ENCODE peak calls at places on chromosomes 2 and 18, in nine cellular contexts. One of them, this sample, is unnamed.

GRCh38 chr2:146990311-146990781 is 854.5 kb upstream of the ACVR2A start:
- DNase-seq in A549: no peak
- DNase-seq in WTC11: no peak
- DNase-seq in suprapubic skin: no peak
- DNase-seq in AG10803: no peak
- DNase-seq in fibroblast of mammary gland: peak
- DNase-seq in colonic mucosa: no peak
- DNase-seq in tibial nerve: no peak
- DNase-seq in AG04449: no peak
- DNase-seq in this sample: no peak

GRCh38 chr2:120722603-120723421 is 12.9 kb upstream of the GLI2 start:
- DNase-seq in AG04449: peak
- DNase-seq in suprapubic skin: peak
- DNase-seq in A549: peak
- DNase-seq in colonic mucosa: no peak
- DNase-seq in fibroblast of mammary gland: peak
- DNase-seq in AG10803: peak
- DNase-seq in WTC11: no peak
- DNase-seq in tibial nerve: no peak
- DNase-seq in this sample: no peak

GRCh38 chr18:79869591-79870368 is 72.0 kb downstream of the KCNG2 start:
- DNase-seq in colonic mucosa: no peak
- DNase-seq in suprapubic skin: peak
- DNase-seq in tibial nerve: no peak
- DNase-seq in A549: no peak
- DNase-seq in AG10803: no peak
- DNase-seq in fibroblast of mammary gland: no peak
- DNase-seq in AG04449: no peak
- DNase-seq in WTC11: no peak
- DNase-seq in this sample: peak

GRCh38 chr2:98471402-98472131 is 26.9 kb downstream of the INPP4A start:
- DNase-seq in suprapubic skin: no peak
- DNase-seq in fibroblast of mammary gland: no peak
- DNase-seq in WTC11: no peak
- DNase-seq in tibial nerve: no peak
- DNase-seq in A549: no peak
- DNase-seq in AG10803: no peak
- DNase-seq in AG04449: no peak
- DNase-seq in colonic mucosa: no peak
- DNase-seq in this sample: no peak

GRCh38 chr2:86393521-86394490 is 47.4 kb upstream of the KDM3A start:
- DNase-seq in suprapubic skin: no peak
- DNase-seq in AG04449: no peak
- DNase-seq in AG10803: no peak
- DNase-seq in WTC11: no peak
- DNase-seq in colonic mucosa: peak
- DNase-seq in A549: no peak
- DNase-seq in fibroblast of mammary gland: peak
- DNase-seq in tibial nerve: no peak
- DNase-seq in this sample: no peak

GRCh38 chr2:18596993-18597392 is 7.6 kb upstream of the NT5C1B start:
- DNase-seq in AG04449: no peak
- DNase-seq in A549: no peak
- DNase-seq in WTC11: no peak
- DNase-seq in colonic mucosa: no peak
- DNase-seq in AG10803: no peak
- DNase-seq in suprapubic skin: no peak
- DNase-seq in tibial nerve: no peak
- DNase-seq in fibroblast of mammary gland: no peak
- DNase-seq in this sample: no peak

GRCh38 chr2:12046641-12047040 is 300.2 kb downstream of the LPIN1 start:
- DNase-seq in colonic mucosa: no peak
- DNase-seq in WTC11: no peak
- DNase-seq in A549: no peak
- DNase-seq in AG04449: no peak
- DNase-seq in fibroblast of mammary gland: peak
- DNase-seq in suprapubic skin: no peak
- DNase-seq in AG10803: peak
- DNase-seq in tibial nerve: no peak
- DNase-seq in this sample: no peak

GRCh38 chr18:3885209-3885792 is 435.3 kb downstream of the TGIF1 start:
- DNase-seq in suprapubic skin: no peak
- DNase-seq in WTC11: no peak
- DNase-seq in AG04449: no peak
- DNase-seq in A549: peak
- DNase-seq in tibial nerve: no peak
- DNase-seq in AG10803: no peak
- DNase-seq in fibroblast of mammary gland: no peak
- DNase-seq in colonic mucosa: no peak
- DNase-seq in this sample: no peak

GRCh38 chr2:216139884-216140283 is 30.7 kb downstream of the XRCC5 start:
- DNase-seq in suprapubic skin: no peak
- DNase-seq in colonic mucosa: peak
- DNase-seq in AG04449: no peak
- DNase-seq in fibroblast of mammary gland: no peak
- DNase-seq in WTC11: peak
- DNase-seq in A549: peak
- DNase-seq in tibial nerve: no peak
- DNase-seq in AG10803: no peak
- DNase-seq in this sample: no peak
- TF ChIP-seq CTCF in suprapubic skin: peak
- TF ChIP-seq CTCF in colonic mucosa: no peak
- TF ChIP-seq CTCF in AG04449: no peak
- TF ChIP-seq CTCF in fibroblast of mammary gland: peak
- TF ChIP-seq CTCF in WTC11: peak
- TF ChIP-seq CTCF in A549: peak
- TF ChIP-seq CTCF in tibial nerve: no peak
- TF ChIP-seq CTCF in AG10803: no peak
- TF ChIP-seq CTCF in this sample: peak

GRCh38 chr2:69642709-69643601 is 584 bp downstream of the AAK1 start:
- DNase-seq in fibroblast of mammary gland: peak
- DNase-seq in WTC11: peak
- DNase-seq in AG10803: peak
- DNase-seq in colonic mucosa: peak
- DNase-seq in suprapubic skin: peak
- DNase-seq in AG04449: peak
- DNase-seq in A549: peak
- DNase-seq in tibial nerve: no peak
- DNase-seq in this sample: peak
- TF ChIP-seq CTCF in fibroblast of mammary gland: no peak
- TF ChIP-seq CTCF in WTC11: no peak
- TF ChIP-seq CTCF in AG10803: no peak
- TF ChIP-seq CTCF in colonic mucosa: no peak
- TF ChIP-seq CTCF in suprapubic skin: no peak
- TF ChIP-seq CTCF in AG04449: no peak
- TF ChIP-seq CTCF in A549: no peak
- TF ChIP-seq CTCF in tibial nerve: no peak
- TF ChIP-seq CTCF in this sample: no peak

GRCh38 chr2:193963472-193964119 is 1693.4 kb upstream of the SLC39A10 start:
- DNase-seq in AG10803: peak
- DNase-seq in tibial nerve: no peak
- DNase-seq in fibroblast of mammary gland: peak
- DNase-seq in suprapubic skin: no peak
- DNase-seq in AG04449: no peak
- DNase-seq in WTC11: peak
- DNase-seq in A549: peak
- DNase-seq in colonic mucosa: no peak
- DNase-seq in this sample: no peak
- TF ChIP-seq CTCF in AG10803: peak
- TF ChIP-seq CTCF in tibial nerve: no peak
- TF ChIP-seq CTCF in fibroblast of mammary gland: peak
- TF ChIP-seq CTCF in suprapubic skin: no peak
- TF ChIP-seq CTCF in AG04449: peak
- TF ChIP-seq CTCF in WTC11: peak
- TF ChIP-seq CTCF in A549: peak
- TF ChIP-seq CTCF in colonic mucosa: no peak
- TF ChIP-seq CTCF in this sample: peak

GRCh38 chr2:217837530-217837929 is 165.3 kb downstream of the TNS1 start:
- DNase-seq in fibroblast of mammary gland: no peak
- DNase-seq in AG10803: no peak
- DNase-seq in colonic mucosa: no peak
- DNase-seq in tibial nerve: no peak
- DNase-seq in WTC11: no peak
- DNase-seq in A549: no peak
- DNase-seq in suprapubic skin: no peak
- DNase-seq in AG04449: no peak
- DNase-seq in this sample: no peak
- TF ChIP-seq CTCF in fibroblast of mammary gland: no peak
- TF ChIP-seq CTCF in AG10803: no peak
- TF ChIP-seq CTCF in colonic mucosa: no peak
- TF ChIP-seq CTCF in tibial nerve: no peak
- TF ChIP-seq CTCF in WTC11: no peak
- TF ChIP-seq CTCF in A549: no peak
- TF ChIP-seq CTCF in suprapubic skin: no peak
- TF ChIP-seq CTCF in AG04449: no peak
- TF ChIP-seq CTCF in this sample: no peak

GRCh38 chr2:187138240-187138639 is 289.3 kb upstream of the ZSWIM2 start:
- DNase-seq in AG04449: no peak
- DNase-seq in tibial nerve: peak
- DNase-seq in colonic mucosa: peak
- DNase-seq in AG10803: peak
- DNase-seq in suprapubic skin: no peak
- DNase-seq in WTC11: peak
- DNase-seq in A549: peak
- DNase-seq in fibroblast of mammary gland: peak
- DNase-seq in this sample: no peak
- TF ChIP-seq CTCF in AG04449: peak
- TF ChIP-seq CTCF in tibial nerve: no peak
- TF ChIP-seq CTCF in colonic mucosa: no peak
- TF ChIP-seq CTCF in AG10803: peak
- TF ChIP-seq CTCF in suprapubic skin: no peak
- TF ChIP-seq CTCF in WTC11: no peak
- TF ChIP-seq CTCF in A549: peak
- TF ChIP-seq CTCF in fibroblast of mammary gland: peak
- TF ChIP-seq CTCF in this sample: peak

GRCh38 chr2:227377461-227378351 is 1.4 kb downstream of the TM4SF20 start:
- DNase-seq in AG10803: peak
- DNase-seq in tibial nerve: no peak
- DNase-seq in A549: peak
- DNase-seq in colonic mucosa: no peak
- DNase-seq in AG04449: no peak
- DNase-seq in WTC11: no peak
- DNase-seq in suprapubic skin: no peak
- DNase-seq in fibroblast of mammary gland: no peak
- DNase-seq in this sample: no peak
- TF ChIP-seq CTCF in AG10803: peak
- TF ChIP-seq CTCF in tibial nerve: no peak
- TF ChIP-seq CTCF in A549: no peak
- TF ChIP-seq CTCF in colonic mucosa: no peak
- TF ChIP-seq CTCF in AG04449: no peak
- TF ChIP-seq CTCF in WTC11: no peak
- TF ChIP-seq CTCF in suprapubic skin: no peak
- TF ChIP-seq CTCF in fibroblast of mammary gland: peak
- TF ChIP-seq CTCF in this sample: no peak

DNA sequence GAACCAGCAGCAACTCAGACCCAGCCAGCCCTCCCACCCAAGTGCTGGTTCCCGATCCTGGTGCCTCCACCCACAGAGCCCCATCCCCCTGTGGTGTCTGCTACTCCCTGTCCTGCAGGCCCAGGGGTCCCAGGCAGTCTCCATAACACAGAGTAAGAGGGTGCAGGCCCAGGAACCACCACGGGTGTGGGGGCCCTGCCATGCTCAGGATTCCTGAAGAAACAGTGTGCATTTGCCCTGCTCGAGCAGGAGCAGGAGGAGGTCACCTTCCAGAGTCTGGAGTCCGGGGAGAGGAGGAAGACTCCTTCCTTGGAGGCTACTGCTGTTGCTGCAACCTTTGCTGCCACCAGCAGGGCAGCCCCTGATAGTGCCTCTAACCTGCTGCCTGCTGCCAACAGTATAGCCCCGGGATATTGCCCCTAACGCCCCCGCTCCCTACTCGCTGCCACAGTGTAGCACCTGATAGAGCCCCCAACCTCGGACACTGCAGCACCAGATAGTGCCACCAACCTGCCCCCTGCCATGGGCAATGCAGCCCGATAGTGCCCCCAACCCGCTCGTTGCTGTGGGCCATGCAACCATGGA is 46.8 kb upstream of the ANKRD62 start:
- DNase-seq in tibial nerve: no peak
- DNase-seq in A549: no peak
- DNase-seq in suprapubic skin: no peak
- DNase-seq in AG04449: no peak
- DNase-seq in AG10803: no peak
- DNase-seq in fibroblast of mammary gland: no peak
- DNase-seq in WTC11: no peak
- DNase-seq in colonic mucosa: peak
- DNase-seq in this sample: peak
- TF ChIP-seq CTCF in tibial nerve: no peak
- TF ChIP-seq CTCF in A549: peak
- TF ChIP-seq CTCF in suprapubic skin: no peak
- TF ChIP-seq CTCF in AG04449: no peak
- TF ChIP-seq CTCF in AG10803: no peak
- TF ChIP-seq CTCF in fibroblast of mammary gland: peak
- TF ChIP-seq CTCF in WTC11: no peak
- TF ChIP-seq CTCF in colonic mucosa: no peak
- TF ChIP-seq CTCF in this sample: no peak

GRCh38 chr2:127479219-127479825 is 47.0 kb downstream of the IWS1 start:
- DNase-seq in A549: peak
- DNase-seq in AG04449: no peak
- DNase-seq in suprapubic skin: no peak
- DNase-seq in fibroblast of mammary gland: peak
- DNase-seq in WTC11: no peak
- DNase-seq in colonic mucosa: no peak
- DNase-seq in AG10803: peak
- DNase-seq in tibial nerve: no peak
- DNase-seq in this sample: no peak
- TF ChIP-seq CTCF in A549: peak
- TF ChIP-seq CTCF in AG04449: peak
- TF ChIP-seq CTCF in suprapubic skin: peak
- TF ChIP-seq CTCF in fibroblast of mammary gland: peak
- TF ChIP-seq CTCF in WTC11: peak
- TF ChIP-seq CTCF in colonic mucosa: peak
- TF ChIP-seq CTCF in AG10803: peak
- TF ChIP-seq CTCF in tibial nerve: peak
- TF ChIP-seq CTCF in this sample: peak

This sample was measured in osteocyte.